ENCODE peak calls at places on chromosomes 11 and 22, in four cellular contexts. I is left ventricle myocardium inferior, X is aorta, V is iPS DF 6.9. Y is an unnamed sample.

GRCh38 chr11:122267602-122268001 is 151.6 kb upstream of the BLID start:
- DNase-seq in V (no peak), X (no peak), I (no peak), Y (no peak)

GRCh38 chr11:65083834-65084597 is at the start of the genes CDCA5 and ZFPL1:
- DNase-seq in I (peak; percentile 94), V (peak; percentile 89), X (peak; percentile 98), Y (peak; percentile 92)

GRCh38 chr11:65425971-65426838 is 3.6 kb downstream of the NEAT1 start:
- DNase-seq in V (no peak), I (no peak), X (no peak), Y (no peak)

GRCh38 chr22:23682827-23683355 is 7.9 kb upstream of the RGL4 start:
- DNase-seq in X (no peak), V (no peak), I (no peak), Y (no peak)

GRCh38 chr11:73480677-73481076 is 104.5 kb downstream of the RELT start:
- DNase-seq in I (no peak), X (no peak), V (no peak), Y (no peak)

GRCh38 chr11:67351275-67352005 is 1.9 kb downstream of the POLD4 start:
- DNase-seq in V (no peak), I (peak; percentile 55), X (peak; percentile 87), Y (peak; percentile 64)

GRCh38 chr22:49863936-49864335 is 10.3 kb downstream of the ZBED4 start:
- DNase-seq in V (no peak), I (no peak), X (no peak), Y (no peak)

GRCh38 chr11:65887723-65888162 is 528 bp downstream of the FIBP start:
- DNase-seq in X (no peak), I (no peak), V (no peak), Y (no peak)

GRCh38 chr11:88175707-88176066 is 444 bp upstream of the RAB38 start:
- DNase-seq in V (no peak), I (no peak), X (no peak), Y (no peak)

GRCh38 chr11:5107285-5107684 is 30.9 kb downstream of the OR52A5 start:
- DNase-seq in X (no peak), I (no peak), V (no peak), Y (no peak)

GRCh38 chr22:46052801-46053562 is 76.0 kb upstream of the WNT7B start:
- DNase-seq in X (peak; percentile 77), I (peak; percentile 54), V (no peak), Y (no peak)

GRCh38 chr11:97502201-97502600 is 1112.4 kb downstream of the JRKL start:
- DNase-seq in V (no peak), X (no peak), I (no peak), Y (no peak)

GRCh38 chr11:62402226-62402625 is 16.6 kb upstream of the SCGB1A1 start:
- DNase-seq in V (no peak), I (peak; percentile 63), X (peak; percentile 87), Y (peak; percentile 15)

GRCh38 chr11:76293189-76293631 is 86.9 kb upstream of the WNT11 start:
- DNase-seq in V (no peak), I (no peak), X (no peak), Y (no peak)

GRCh38 chr22:38802671-38803121 is 8.8 kb upstream of the DNAL4 start:
- DNase-seq in X (no peak), V (no peak), I (no peak), Y (no peak)

GRCh38 chr11:8810331-8811301 is 100.4 kb upstream of the AKIP1 start:
- DNase-seq in X (peak; percentile 91), I (peak; percentile 81), V (no peak), Y (no peak)

GRCh38 chr22:26426924-26427323 is 2.1 kb upstream of the ASPHD2 start:
- DNase-seq in X (no peak), V (no peak), I (no peak), Y (no peak)

GRCh38 chr22:17258015-17258827 is 39.0 kb upstream of the ADA2 start:
- DNase-seq in V (no peak), I (peak; percentile 69), X (no peak), Y (no peak)

GRCh38 chr22:36330655-36331305 is 57.0 kb downstream of the MYH9 start:
- DNase-seq in X (peak; percentile 87), I (peak; percentile 69), V (no peak), Y (no peak)

GRCh38 chr11:108871152-108871551 is 206.3 kb downstream of the DDX10 start:
- DNase-seq in I (peak; percentile 15), V (peak; percentile 16), X (peak; percentile 77), Y (no peak)

GRCh38 chr22:38828616-38829205 is 15.1 kb downstream of the NPTXR start:
- DNase-seq in X (peak; percentile 51), V (no peak), I (no peak), Y (no peak)

GRCh38 chr11:11211186-11211585 is 141.9 kb downstream of the CSNK2A3 start:
- DNase-seq in I (no peak), X (no peak), V (no peak), Y (no peak)

GRCh38 chr11:76602431-76602861 is 68.1 kb downstream of the LRRC32 start:
- DNase-seq in X (peak; percentile 80), I (peak; percentile 72), V (no peak), Y (no peak)

GRCh38 chr11:26827567-26828037 is 105.7 kb upstream of the SLC5A12 start:
- DNase-seq in I (no peak), X (no peak), V (no peak), Y (no peak)

GRCh38 chr11:33691051-33691864 is 9.4 kb downstream of the C11orf91 start:
- DNase-seq in I (no peak), X (no peak), V (no peak), Y (no peak)

GRCh38 chr22:45525480-45525879 is 22.8 kb downstream of the FBLN1 start:
- DNase-seq in V (no peak), I (no peak), X (no peak), Y (no peak)

GRCh38 chr11:123408619-123409455 is 21.2 kb upstream of the GRAMD1B start:
- DNase-seq in I (no peak), V (no peak), X (no peak), Y (no peak)

GRCh38 chr11:115617767-115618166 is 113.6 kb upstream of the CADM1 start:
- DNase-seq in X (no peak), I (no peak), V (no peak), Y (no peak)

GRCh38 chr11:70066628-70067027 is 11.5 kb upstream of the ANO1 start:
- DNase-seq in X (peak; percentile 63), I (no peak), V (no peak), Y (no peak)

GRCh38 chr11:64449381-64450167 is 90.6 kb downstream of the RPS6KA4 start:
- DNase-seq in V (peak; percentile 66), X (peak; percentile 84), I (peak; percentile 36), Y (peak; percentile 47)

GRCh38 chr11:122791836-122792235 is 46.5 kb upstream of the CRTAM start:
- DNase-seq in X (no peak), I (no peak), V (no peak), Y (no peak)

GRCh38 chr22:30340911-30341685 is 14.4 kb upstream of the TBC1D10A start:
- DNase-seq in I (peak; percentile 80), X (peak; percentile 90), V (no peak), Y (no peak)

GRCh38 chr11:116835042-116835772 is 2.2 kb downstream of the APOA1 start:
- DNase-seq in X (peak; percentile 75), I (no peak), V (no peak), Y (no peak)

GRCh38 chr11:12889243-12889642 is 119.9 kb upstream of the RASSF10 start:
- DNase-seq in X (peak; percentile 79), I (peak; percentile 35), V (no peak), Y (no peak)

GRCh38 chr11:47606731-47607130 is 12.5 kb upstream of the C1QTNF4 start:
- DNase-seq in V (no peak), I (peak; percentile 41), X (no peak), Y (no peak)

GRCh38 chr11:46352063-46352841 is 5.0 kb downstream of the DGKZ start:
- DNase-seq in X (peak; percentile 69), V (no peak), I (no peak), Y (peak; percentile 77)

GRCh38 chr11:45725776-45726606 is 60.6 kb upstream of the CHST1 start:
- DNase-seq in I (no peak), V (no peak), X (no peak), Y (no peak)

DNA sequence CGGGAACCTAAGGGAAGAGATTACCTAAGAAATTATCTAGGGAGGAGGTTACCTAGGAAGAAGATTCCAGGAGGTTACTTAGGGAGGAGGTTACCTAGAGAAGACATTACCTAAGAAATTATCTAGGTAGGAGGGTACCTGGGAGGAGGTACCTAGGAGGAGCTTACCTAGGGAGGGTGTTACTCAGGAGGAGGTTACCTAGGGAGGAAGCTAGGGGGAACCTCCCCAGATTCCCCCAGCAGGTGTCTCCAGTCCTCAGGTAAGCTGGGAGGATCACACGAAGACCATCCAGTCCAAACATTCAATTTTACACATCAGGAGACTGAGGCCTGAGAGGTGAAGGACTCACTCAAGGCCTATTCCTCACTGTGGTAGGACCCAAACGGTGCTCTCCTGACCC is 482.8 kb downstream of the TBC1D22A start:
- DNase-seq in V (no peak), I (no peak), X (no peak), Y (no peak)
- H3K9me3 ChIP-seq in V (peaks cover 26% of the 10 kb centered on the region), I (peaks cover 22% of the 10 kb centered on the region), X (no peaks in the 10 kb centered on the region), Y (no peaks in the 10 kb centered on the region)

GRCh38 chr11:58742981-58743880 is 11.5 kb upstream of the GLYAT start:
- DNase-seq in X (no peak), V (no peak), I (no peak), Y (no peak)

GRCh38 chr11:58742140-58742539 is 10.4 kb upstream of the GLYAT start:
- DNase-seq in I (no peak), X (no peak), V (no peak), Y (no peak)

GRCh38 chr11:58740447-58740846 is 8.7 kb upstream of the GLYAT start:
- DNase-seq in I (no peak), X (no peak), V (no peak), Y (no peak)

GRCh38 chr11:58739725-58740430 is 8.1 kb upstream of the GLYAT start:
- DNase-seq in I (no peak), X (no peak), V (no peak), Y (no peak)

GRCh38 chr11:58741127-58741526 is 9.4 kb upstream of the GLYAT start:
- DNase-seq in X (no peak), I (no peak), V (no peak), Y (no peak)
- H3K9me3 ChIP-seq in X (peaks cover 12% of the 10 kb centered on the region), I (peaks cover 60% of the 10 kb centered on the region), V (peaks cover 2% of the 10 kb centered on the region), Y (no peaks in the 10 kb centered on the region)

GRCh38 chr11:78390809-78391208 is 26.8 kb downstream of the GAB2 start:
- DNase-seq in X (no peak), V (no peak), I (no peak), Y (no peak)
- H3K9me3 ChIP-seq in X (no peaks in the 10 kb centered on the region), V (no peaks in the 10 kb centered on the region), I (peaks cover under 1% of the 10 kb centered on the region), Y (no peaks in the 10 kb centered on the region)

DNA sequence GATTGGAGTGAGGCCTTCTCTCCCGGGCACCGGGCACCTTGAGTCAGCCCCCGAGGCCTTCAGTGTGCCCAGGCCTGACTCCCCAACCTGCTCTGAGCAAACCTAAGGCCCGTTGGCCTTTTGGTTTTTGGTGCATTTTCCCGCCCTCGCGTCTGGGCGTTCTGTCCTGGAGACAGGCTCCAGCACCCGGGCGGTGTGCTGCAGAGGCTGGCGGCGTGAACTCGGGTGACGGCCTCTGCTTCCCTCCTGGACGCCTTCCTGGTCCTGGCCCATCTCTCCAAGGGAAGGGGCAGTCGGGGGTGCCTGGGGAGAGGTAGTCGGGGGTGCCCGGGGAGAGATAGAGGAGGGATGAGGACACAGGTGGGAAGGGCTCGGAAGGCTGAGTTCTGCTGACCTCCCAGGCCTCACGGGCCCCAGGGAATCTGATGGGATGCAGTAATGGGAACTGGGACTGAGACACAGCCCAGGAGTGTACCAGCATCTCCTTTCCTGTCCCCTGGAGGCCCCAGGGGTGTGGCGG is 1326.4 kb downstream of the BRD1 start:
- DNase-seq in X (peak; percentile 54), V (no peak), I (no peak), Y (no peak)
- H3K9me3 ChIP-seq in X (no peaks in the 10 kb centered on the region), V (peaks cover 49% of the 10 kb centered on the region), I (no peaks in the 10 kb centered on the region), Y (no peaks in the 10 kb centered on the region)